ENCODE peak calls at places on chromosomes 12 and 14, in seven cellular contexts. One of them, this sample, is unnamed.

GRCh38 chr14:58740584-58740983 is 102.8 kb downstream of the DACT1 start:
- DNase-seq in H9: no peak
- DNase-seq in NCI-H82: no peak
- DNase-seq in gastrocnemius medialis: no peak
- DNase-seq in T47D: no peak
- DNase-seq in memory B cell: no peak
- DNase-seq in activated effector memory CD4-positive, alpha-beta T cell treated with anti-CD3 and anti-CD28 coated beads, Interleukin-2, amount 50 U/mL, for 16 hours: no peak
- DNase-seq in this sample: no peak

GRCh38 chr12:99759467-99759866 is 111.9 kb downstream of the GARIN6 start:
- DNase-seq in NCI-H82: peak
- DNase-seq in T47D: no peak
- DNase-seq in gastrocnemius medialis: no peak
- DNase-seq in activated effector memory CD4-positive, alpha-beta T cell treated with anti-CD3 and anti-CD28 coated beads, Interleukin-2, amount 50 U/mL, for 16 hours: no peak
- DNase-seq in H9: no peak
- DNase-seq in memory B cell: no peak
- DNase-seq in this sample: peak

GRCh38 chr12:69196302-69197288 is 42.8 kb upstream of the CPSF6 start:
- DNase-seq in gastrocnemius medialis: no peak
- DNase-seq in NCI-H82: peak
- DNase-seq in activated effector memory CD4-positive, alpha-beta T cell treated with anti-CD3 and anti-CD28 coated beads, Interleukin-2, amount 50 U/mL, for 16 hours: no peak
- DNase-seq in H9: no peak
- DNase-seq in memory B cell: no peak
- DNase-seq in T47D: peak
- DNase-seq in this sample: peak

GRCh38 chr12:71187379-71187778 is 29.6 kb upstream of the TSPAN8 start:
- DNase-seq in activated effector memory CD4-positive, alpha-beta T cell treated with anti-CD3 and anti-CD28 coated beads, Interleukin-2, amount 50 U/mL, for 16 hours: no peak
- DNase-seq in memory B cell: no peak
- DNase-seq in gastrocnemius medialis: no peak
- DNase-seq in H9: no peak
- DNase-seq in NCI-H82: no peak
- DNase-seq in T47D: no peak
- DNase-seq in this sample: no peak

GRCh38 chr12:92421701-92422100 is 276.1 kb upstream of the BTG1 start:
- DNase-seq in NCI-H82: no peak
- DNase-seq in T47D: peak
- DNase-seq in H9: no peak
- DNase-seq in activated effector memory CD4-positive, alpha-beta T cell treated with anti-CD3 and anti-CD28 coated beads, Interleukin-2, amount 50 U/mL, for 16 hours: no peak
- DNase-seq in gastrocnemius medialis: no peak
- DNase-seq in memory B cell: no peak
- DNase-seq in this sample: no peak

GRCh38 chr14:97387252-97387882 is 590.2 kb downstream of the VRK1 start:
- DNase-seq in T47D: no peak
- DNase-seq in gastrocnemius medialis: no peak
- DNase-seq in activated effector memory CD4-positive, alpha-beta T cell treated with anti-CD3 and anti-CD28 coated beads, Interleukin-2, amount 50 U/mL, for 16 hours: no peak
- DNase-seq in NCI-H82: no peak
- DNase-seq in memory B cell: no peak
- DNase-seq in H9: no peak
- DNase-seq in this sample: no peak

GRCh38 chr12:12533238-12533829 is 29.3 kb downstream of the DUSP16 start:
- DNase-seq in H9: no peak
- DNase-seq in NCI-H82: no peak
- DNase-seq in memory B cell: no peak
- DNase-seq in activated effector memory CD4-positive, alpha-beta T cell treated with anti-CD3 and anti-CD28 coated beads, Interleukin-2, amount 50 U/mL, for 16 hours: no peak
- DNase-seq in T47D: peak
- DNase-seq in gastrocnemius medialis: peak
- DNase-seq in this sample: no peak

GRCh38 chr14:76086636-76087035 is 65.1 kb upstream of the GPATCH2L start:
- DNase-seq in H9: no peak
- DNase-seq in T47D: no peak
- DNase-seq in gastrocnemius medialis: peak
- DNase-seq in memory B cell: no peak
- DNase-seq in NCI-H82: peak
- DNase-seq in activated effector memory CD4-positive, alpha-beta T cell treated with anti-CD3 and anti-CD28 coated beads, Interleukin-2, amount 50 U/mL, for 16 hours: no peak
- DNase-seq in this sample: peak

GRCh38 chr12:17304503-17305347 is 698.8 kb upstream of the LMO3 start:
- DNase-seq in gastrocnemius medialis: no peak
- DNase-seq in memory B cell: no peak
- DNase-seq in H9: no peak
- DNase-seq in activated effector memory CD4-positive, alpha-beta T cell treated with anti-CD3 and anti-CD28 coated beads, Interleukin-2, amount 50 U/mL, for 16 hours: no peak
- DNase-seq in T47D: no peak
- DNase-seq in NCI-H82: no peak
- DNase-seq in this sample: no peak

GRCh38 chr12:53214687-53215455 is 7.8 kb upstream of the ITGB7 start:
- DNase-seq in T47D: no peak
- DNase-seq in gastrocnemius medialis: no peak
- DNase-seq in H9: peak
- DNase-seq in memory B cell: no peak
- DNase-seq in activated effector memory CD4-positive, alpha-beta T cell treated with anti-CD3 and anti-CD28 coated beads, Interleukin-2, amount 50 U/mL, for 16 hours: no peak
- DNase-seq in NCI-H82: peak
- DNase-seq in this sample: no peak

GRCh38 chr12:53252349-53252916 is 15.7 kb upstream of the ESPL1 start:
- DNase-seq in memory B cell: no peak
- DNase-seq in gastrocnemius medialis: no peak
- DNase-seq in H9: no peak
- DNase-seq in NCI-H82: no peak
- DNase-seq in T47D: peak
- DNase-seq in activated effector memory CD4-positive, alpha-beta T cell treated with anti-CD3 and anti-CD28 coated beads, Interleukin-2, amount 50 U/mL, for 16 hours: no peak
- DNase-seq in this sample: no peak

GRCh38 chr14:102516531-102517411 is 7.2 kb upstream of the ANKRD9 start:
- DNase-seq in NCI-H82: peak
- DNase-seq in gastrocnemius medialis: no peak
- DNase-seq in H9: peak
- DNase-seq in memory B cell: peak
- DNase-seq in activated effector memory CD4-positive, alpha-beta T cell treated with anti-CD3 and anti-CD28 coated beads, Interleukin-2, amount 50 U/mL, for 16 hours: peak
- DNase-seq in T47D: peak
- DNase-seq in this sample: peak

GRCh38 chr12:126338031-126338441 is 1272.8 kb downstream of the AACS start:
- DNase-seq in activated effector memory CD4-positive, alpha-beta T cell treated with anti-CD3 and anti-CD28 coated beads, Interleukin-2, amount 50 U/mL, for 16 hours: no peak
- DNase-seq in NCI-H82: no peak
- DNase-seq in H9: no peak
- DNase-seq in memory B cell: no peak
- DNase-seq in gastrocnemius medialis: no peak
- DNase-seq in T47D: no peak
- DNase-seq in this sample: no peak

GRCh38 chr14:90384543-90384911 is 12.3 kb upstream of the CALM1 start:
- DNase-seq in T47D: no peak
- DNase-seq in gastrocnemius medialis: no peak
- DNase-seq in NCI-H82: no peak
- DNase-seq in H9: no peak
- DNase-seq in memory B cell: no peak
- DNase-seq in activated effector memory CD4-positive, alpha-beta T cell treated with anti-CD3 and anti-CD28 coated beads, Interleukin-2, amount 50 U/mL, for 16 hours: no peak
- DNase-seq in this sample: no peak

GRCh38 chr12:86331457-86331856 is 75.3 kb upstream of the MGAT4C start:
- DNase-seq in T47D: no peak
- DNase-seq in activated effector memory CD4-positive, alpha-beta T cell treated with anti-CD3 and anti-CD28 coated beads, Interleukin-2, amount 50 U/mL, for 16 hours: no peak
- DNase-seq in H9: no peak
- DNase-seq in gastrocnemius medialis: no peak
- DNase-seq in memory B cell: no peak
- DNase-seq in NCI-H82: no peak
- DNase-seq in this sample: no peak

GRCh38 chr12:54390668-54391551 is 6.4 kb upstream of the ZNF385A start:
- DNase-seq in gastrocnemius medialis: no peak
- DNase-seq in memory B cell: peak
- DNase-seq in T47D: peak
- DNase-seq in NCI-H82: peak
- DNase-seq in H9: peak
- DNase-seq in activated effector memory CD4-positive, alpha-beta T cell treated with anti-CD3 and anti-CD28 coated beads, Interleukin-2, amount 50 U/mL, for 16 hours: peak
- DNase-seq in this sample: peak

GRCh38 chr12:50467441-50467840 is 37.3 kb upstream of the DIP2B start:
- DNase-seq in H9: no peak
- DNase-seq in NCI-H82: no peak
- DNase-seq in gastrocnemius medialis: no peak
- DNase-seq in memory B cell: no peak
- DNase-seq in activated effector memory CD4-positive, alpha-beta T cell treated with anti-CD3 and anti-CD28 coated beads, Interleukin-2, amount 50 U/mL, for 16 hours: no peak
- DNase-seq in T47D: no peak
- DNase-seq in this sample: no peak

GRCh38 chr12:74488134-74488533 is 49.5 kb upstream of the ATXN7L3B start:
- DNase-seq in memory B cell: no peak
- DNase-seq in activated effector memory CD4-positive, alpha-beta T cell treated with anti-CD3 and anti-CD28 coated beads, Interleukin-2, amount 50 U/mL, for 16 hours: no peak
- DNase-seq in T47D: no peak
- DNase-seq in NCI-H82: no peak
- DNase-seq in gastrocnemius medialis: no peak
- DNase-seq in H9: no peak
- DNase-seq in this sample: no peak

GRCh38 chr12:57118711-57119271 is 7.6 kb upstream of the STAT6 start:
- DNase-seq in NCI-H82: no peak
- DNase-seq in memory B cell: no peak
- DNase-seq in H9: no peak
- DNase-seq in activated effector memory CD4-positive, alpha-beta T cell treated with anti-CD3 and anti-CD28 coated beads, Interleukin-2, amount 50 U/mL, for 16 hours: no peak
- DNase-seq in T47D: no peak
- DNase-seq in gastrocnemius medialis: no peak
- DNase-seq in this sample: no peak

GRCh38 chr12:57575771-57576612 is 15.0 kb upstream of the PIP4K2C start:
- DNase-seq in T47D: no peak
- DNase-seq in activated effector memory CD4-positive, alpha-beta T cell treated with anti-CD3 and anti-CD28 coated beads, Interleukin-2, amount 50 U/mL, for 16 hours: peak
- DNase-seq in gastrocnemius medialis: no peak
- DNase-seq in H9: no peak
- DNase-seq in NCI-H82: no peak
- DNase-seq in memory B cell: no peak
- DNase-seq in this sample: no peak

GRCh38 chr12:80935076-80935475 is 2.7 kb downstream of the LIN7A start:
- DNase-seq in NCI-H82: peak
- DNase-seq in activated effector memory CD4-positive, alpha-beta T cell treated with anti-CD3 and anti-CD28 coated beads, Interleukin-2, amount 50 U/mL, for 16 hours: no peak
- DNase-seq in H9: no peak
- DNase-seq in T47D: no peak
- DNase-seq in gastrocnemius medialis: no peak
- DNase-seq in memory B cell: no peak
- DNase-seq in this sample: no peak

GRCh38 chr12:51323317-51323960 is 535 bp downstream of the BIN2 start:
- DNase-seq in H9: no peak
- DNase-seq in memory B cell: peak
- DNase-seq in NCI-H82: no peak
- DNase-seq in activated effector memory CD4-positive, alpha-beta T cell treated with anti-CD3 and anti-CD28 coated beads, Interleukin-2, amount 50 U/mL, for 16 hours: peak
- DNase-seq in T47D: no peak
- DNase-seq in gastrocnemius medialis: no peak
- DNase-seq in this sample: no peak

GRCh38 chr14:99391671-99392070 is 89.0 kb downstream of the SETD3 start:
- DNase-seq in NCI-H82: no peak
- DNase-seq in memory B cell: no peak
- DNase-seq in H9: no peak
- DNase-seq in T47D: no peak
- DNase-seq in activated effector memory CD4-positive, alpha-beta T cell treated with anti-CD3 and anti-CD28 coated beads, Interleukin-2, amount 50 U/mL, for 16 hours: peak
- DNase-seq in gastrocnemius medialis: no peak
- DNase-seq in this sample: no peak

GRCh38 chr14:58977366-58977765 is 211.1 kb upstream of the DAAM1 start:
- DNase-seq in gastrocnemius medialis: no peak
- DNase-seq in activated effector memory CD4-positive, alpha-beta T cell treated with anti-CD3 and anti-CD28 coated beads, Interleukin-2, amount 50 U/mL, for 16 hours: no peak
- DNase-seq in T47D: no peak
- DNase-seq in memory B cell: no peak
- DNase-seq in H9: no peak
- DNase-seq in NCI-H82: no peak
- DNase-seq in this sample: no peak